ENCODE peak calls at places on chromosomes 11 and 22, in four cellular contexts. K is effector memory CD4-positive, alpha-beta T cell; M is right cardiac atrium; I is gastrocnemius medialis. U is an unnamed sample. For H3K9me3, the result is how much of the 10 kb centered on the place peaks cover.

GRCh38 chr22:23231471-23232093 is 51.3 kb downstream of the BCR start:
- DNase-seq in K (no peak), M (no peak), I (no peak), U (no peak)

GRCh38 chr11:26537341-26537740 is 34.7 kb downstream of the MUC15 start:
- DNase-seq in K (no peak), M (no peak), I (no peak), U (no peak)

GRCh38 chr11:10487002-10487647 is 32.1 kb downstream of the AMPD3 start:
- DNase-seq in K (no peak), M (no peak), I (no peak), U (no peak)

GRCh38 chr11:6647282-6647679 is 8.3 kb downstream of the DCHS1 start:
- DNase-seq in K (no peak), M (peak), I (no peak), U (no peak)

GRCh38 chr11:63908631-63909491 is 8.1 kb downstream of the RCOR2 start:
- DNase-seq in K (no peak), M (peak), I (no peak), U (no peak)

GRCh38 chr11:92383430-92383829 is 158.8 kb downstream of the FAT3 start:
- DNase-seq in K (no peak), M (no peak), I (no peak), U (no peak)

GRCh38 chr11:84558085-84558905 is 1068.8 kb downstream of the DLG2 start:
- DNase-seq in K (no peak), M (peak), I (peak), U (no peak)

GRCh38 chr11:66478823-66479740 is 1.2 kb upstream of the DPP3 start:
- DNase-seq in K (no peak), M (peak), I (peak), U (no peak)

GRCh38 chr11:66907751-66908173 is 50.4 kb downstream of the PC start:
- DNase-seq in K (no peak), M (no peak), I (no peak), U (no peak)

GRCh38 chr22:19086944-19087343 is 35.3 kb downstream of the DGCR2 start:
- DNase-seq in K (no peak), M (no peak), I (no peak), U (no peak)

GRCh38 chr11:72141066-72141465 is 5.5 kb downstream of the FOLR3 start:
- DNase-seq in K (no peak), M (no peak), I (no peak), U (no peak)

GRCh38 chr11:68792400-68792955 is 41.2 kb upstream of the TESMIN start:
- DNase-seq in K (no peak), M (no peak), I (no peak), U (no peak)

GRCh38 chr22:26751217-26751616 is 93.8 kb downstream of the MIAT start:
- DNase-seq in K (no peak), M (no peak), I (no peak), U (no peak)

GRCh38 chr11:79931692-79932091 is 490.9 kb upstream of the TENM4 start:
- DNase-seq in K (no peak), M (no peak), I (no peak), U (no peak)

GRCh38 chr11:36014499-36014898 is 70.6 kb downstream of the LDLRAD3 start:
- DNase-seq in K (no peak), M (no peak), I (no peak), U (no peak)

GRCh38 chr22:25759825-25760231 is 17.8 kb downstream of the MYO18B start:
- DNase-seq in K (no peak), M (peak), I (peak), U (no peak)

GRCh38 chr11:68457898-68458249 is 2.7 kb upstream of the PPP6R3 start:
- DNase-seq in K (no peak), M (no peak), I (no peak), U (no peak)

GRCh38 chr11:63613517-63614135 is 607 bp downstream of the PLAAT3 start:
- DNase-seq in K (peak), M (peak), I (peak), U (no peak)

GRCh38 chr22:35380537-35381423 is at the start of gene HMOX1:
- DNase-seq in K (no peak), M (peak), I (peak), U (peak)

GRCh38 chr11:38384568-38384967 is 1786.5 kb upstream of the RAG2 start:
- DNase-seq in K (no peak), M (no peak), I (no peak), U (no peak)

GRCh38 chr22:44665115-44665514 is 36.9 kb upstream of the PRR5 start:
- DNase-seq in K (no peak), M (peak), I (no peak), U (no peak)

GRCh38 chr11:13339196-13340153 is 61.9 kb downstream of the BMAL1 start:
- DNase-seq in K (peak), M (no peak), I (no peak), U (no peak)

GRCh38 chr11:76237041-76237649 is 30.8 kb upstream of the WNT11 start:
- DNase-seq in K (no peak), M (no peak), I (no peak), U (no peak)

GRCh38 chr11:77276271-77276670 is 25.2 kb downstream of the GDPD4 start:
- DNase-seq in K (no peak), M (no peak), I (no peak), U (no peak)

GRCh38 chr11:12845739-12846358 is 163.3 kb upstream of the RASSF10 start:
- DNase-seq in K (no peak), M (peak), I (peak), U (no peak)

GRCh38 chr11:36122715-36123114 is 166.5 kb downstream of the COMMD9 start:
- DNase-seq in K (no peak), M (no peak), I (no peak), U (no peak)

GRCh38 chr22:17748555-17749353 is 25.5 kb downstream of the BID start:
- DNase-seq in K (no peak), M (no peak), I (no peak), U (no peak)

GRCh38 chr11:7637447-7638157 is 35.7 kb downstream of the CYB5R2 start:
- DNase-seq in K (no peak), M (peak), I (peak), U (no peak)

GRCh38 chr11:117936973-117937372 is 7.8 kb upstream of the TMPRSS13 start:
- DNase-seq in K (no peak), M (no peak), I (no peak), U (no peak)

GRCh38 chr11:120413480-120413879 is 77.3 kb downstream of the ARHGEF12 start:
- DNase-seq in K (no peak), M (no peak), I (no peak), U (no peak)

GRCh38 chr11:62588966-62589637 is 2.2 kb downstream of the TUT1 start:
- DNase-seq in K (no peak), M (no peak), I (no peak), U (no peak)

DNA sequence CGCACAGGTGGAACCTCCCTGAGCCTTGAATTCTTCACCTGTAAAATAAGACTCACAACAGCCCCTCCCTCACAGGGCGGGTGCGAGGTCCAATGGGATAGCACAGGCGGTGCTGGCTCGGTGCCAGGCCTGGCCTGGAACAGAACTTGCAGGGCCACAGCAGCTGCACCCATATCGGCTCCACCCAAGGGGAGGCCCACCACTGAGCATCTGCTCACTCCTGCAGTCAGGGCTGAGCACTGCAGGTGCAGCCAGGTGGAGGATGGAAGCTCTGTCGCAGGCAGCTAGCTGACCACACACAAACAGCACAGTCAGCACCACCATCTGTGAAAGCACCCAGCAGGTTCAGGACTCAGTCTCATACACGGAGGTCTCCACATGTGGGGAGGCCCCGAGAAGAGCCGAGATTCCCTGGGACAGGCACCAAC is 19.6 kb downstream of the VPS37C start:
- DNase-seq in K (no peak), M (no peak), I (no peak), U (no peak)
- H3K9me3 ChIP-seq in K (under half), M (under half), I (under half), U (under half)

GRCh38 chr22:48396091-48396784 is 1431.4 kb downstream of the BRD1 start:
- DNase-seq in K (no peak), M (no peak), I (no peak), U (no peak)
- H3K9me3 ChIP-seq in K (under half), M (under half), I (under half), U (under half)

GRCh38 chr11:58719406-58720117 is 12.2 kb downstream of the GLYAT start:
- DNase-seq in K (no peak), M (no peak), I (no peak), U (no peak)
- H3K9me3 ChIP-seq in K (under half), M (under half), I (under half), U (under half)

DNA sequence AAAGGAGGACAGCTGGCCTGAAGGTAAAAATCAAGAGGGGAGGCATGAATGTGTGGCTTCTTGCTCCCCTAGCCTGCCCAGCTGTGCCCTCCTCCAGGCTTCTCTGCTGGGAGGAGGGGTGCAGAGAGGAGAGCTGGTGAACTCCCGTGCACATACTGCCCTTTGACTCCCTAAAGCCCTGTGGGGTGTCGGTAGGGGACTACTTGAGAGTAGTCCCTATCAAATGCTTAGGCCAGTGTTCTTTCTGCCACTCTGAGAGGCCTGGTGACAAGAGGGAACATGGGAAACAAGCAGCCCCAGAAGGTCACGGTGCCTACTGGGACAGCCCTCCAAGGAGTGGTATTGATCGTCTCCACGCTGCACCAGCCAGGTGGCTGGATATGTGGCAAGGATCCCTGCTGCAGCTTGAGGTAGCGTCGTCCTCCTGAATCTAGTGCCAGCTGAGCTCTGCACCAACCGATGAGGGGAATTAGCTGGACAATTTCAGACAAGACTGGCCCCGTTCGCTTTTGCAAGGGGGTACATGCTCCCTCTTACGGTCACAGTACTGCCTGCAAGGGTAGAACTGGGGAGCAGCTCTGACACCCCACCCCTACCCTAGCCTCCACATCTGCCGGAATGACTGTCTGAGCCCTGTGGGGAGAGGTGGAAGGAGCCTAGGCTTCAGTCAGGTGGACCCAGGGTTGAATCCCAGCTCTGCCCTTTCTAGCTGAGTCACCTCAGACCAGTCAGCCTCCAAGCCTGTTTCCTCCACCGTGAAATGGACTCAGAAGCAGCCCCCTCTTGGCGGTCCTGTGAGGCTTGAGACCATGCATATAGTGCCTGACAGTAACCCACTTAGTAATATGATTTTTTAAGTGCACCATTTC is 17.1 kb upstream of the C11orf96 start:
- DNase-seq in K (no peak), M (no peak), I (no peak), U (no peak)
- H3K9me3 ChIP-seq in K (under half), M (under half), I (under half), U (under half)

GRCh38 chr22:50057868-50058311 is at the start of gene TTLL8:
- DNase-seq in K (no peak), M (no peak), I (no peak), U (no peak)

GRCh38 chr22:50057292-50057867 is 718 bp downstream of the TTLL8 start:
- DNase-seq in K (no peak), M (no peak), I (no peak), U (no peak)

GRCh38 chr22:50059881-50060262 is 1.8 kb upstream of the TTLL8 start:
- DNase-seq in K (no peak), M (no peak), I (no peak), U (no peak)

GRCh38 chr22:50059185-50059880 is 1.2 kb upstream of the TTLL8 start:
- DNase-seq in K (no peak), M (no peak), I (no peak), U (no peak)

DNA sequence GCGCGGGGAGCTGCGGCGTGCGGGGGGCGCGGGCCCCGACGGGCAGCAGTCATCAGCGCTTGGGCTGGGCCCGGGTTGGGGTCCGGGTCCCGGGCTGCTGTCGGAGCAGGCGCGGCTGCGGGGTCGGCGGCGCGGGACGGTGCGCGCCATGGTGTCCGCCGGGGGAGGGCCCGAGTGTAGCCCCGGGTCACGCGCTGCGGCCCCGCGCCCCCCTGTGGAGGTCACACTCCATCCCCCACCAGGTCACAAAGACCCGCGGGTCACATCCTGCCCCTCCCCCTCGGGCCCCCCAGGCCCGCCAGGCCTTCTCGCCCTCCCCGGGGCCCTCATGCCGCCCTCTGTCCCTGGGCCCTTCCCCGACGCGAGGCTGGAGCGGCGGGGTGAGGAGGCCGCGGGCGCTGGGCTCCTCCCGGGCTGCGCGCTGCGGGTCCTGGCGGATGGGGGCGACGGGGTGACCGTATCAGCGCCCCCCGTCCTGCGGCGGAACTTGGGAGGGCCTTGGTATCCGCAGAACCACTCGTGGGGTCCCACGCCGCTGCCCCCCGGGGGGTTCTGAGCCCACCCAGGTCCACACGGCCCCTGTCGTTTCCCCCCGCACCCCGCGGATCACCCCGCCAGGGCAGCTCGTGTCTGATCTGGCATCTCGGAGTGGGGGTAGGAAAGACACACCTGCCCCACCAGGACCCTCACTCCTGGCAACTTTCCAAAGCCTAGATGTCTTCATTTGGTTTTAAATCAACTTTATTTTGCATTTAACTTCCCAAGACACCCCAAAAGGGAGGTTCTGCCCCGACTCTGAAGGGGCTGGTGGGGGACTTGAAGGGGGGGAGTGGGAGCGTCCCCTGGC is 463 bp upstream of the TTLL8 start:
- DNase-seq in K (no peak), M (no peak), I (no peak), U (no peak)
- H3K9me3 ChIP-seq in K (under half), M (under half), I (under half), U (under half)

GRCh38 chr11:2820976-2821375 is 64.6 kb downstream of the CDKN1C start:
- DNase-seq in K (no peak), M (peak), I (no peak), U (no peak)
- H3K9me3 ChIP-seq in K (under half), M (under half), I (under half), U (under half)

DNA sequence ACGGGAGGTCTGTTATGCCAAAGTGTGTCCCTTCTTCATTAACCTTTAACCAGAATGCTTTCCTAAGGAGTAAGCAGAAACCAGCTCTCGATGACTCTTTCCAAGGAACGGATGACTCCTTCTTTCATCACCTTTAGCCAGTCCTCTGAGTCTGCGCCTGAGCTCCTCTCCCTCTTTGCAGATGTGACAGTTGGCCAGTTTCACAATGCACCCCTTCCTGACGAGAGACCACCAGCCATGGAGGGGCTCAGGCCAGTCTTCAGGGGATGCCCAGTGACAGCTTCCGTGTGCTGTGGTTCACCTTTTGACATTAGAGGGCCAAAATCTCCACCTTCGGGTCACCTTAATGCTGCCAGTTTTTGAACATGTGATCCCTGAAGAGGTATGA is 826.1 kb downstream of the TBC1D22A start:
- DNase-seq in K (no peak), M (no peak), I (no peak), U (no peak)
- H3K9me3 ChIP-seq in K (under half), M (under half), I (under half), U (under half)

DNA sequence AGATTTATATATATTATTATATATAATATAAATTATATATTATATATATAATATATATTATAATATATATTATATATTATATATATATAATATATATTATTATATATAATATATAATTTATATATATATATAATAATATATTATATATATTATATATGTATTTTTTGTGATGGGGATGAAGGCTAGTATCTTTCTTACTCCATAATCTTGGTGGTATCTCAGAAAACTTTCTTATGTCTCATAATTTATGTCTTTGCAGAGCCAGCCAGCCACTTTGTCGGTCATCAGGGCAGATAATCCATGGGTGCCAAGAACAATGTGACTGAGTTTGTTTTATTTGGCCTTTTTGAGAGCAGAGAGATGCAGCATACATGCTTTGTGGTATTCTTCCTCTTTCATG is at the start of gene OR4S1:
- DNase-seq in K (no peak), M (no peak), I (no peak), U (no peak)
- H3K9me3 ChIP-seq in K (under half), M (under half), I (under half), U (under half)

GRCh38 chr11:134502153-134502550 is 90.1 kb upstream of the B3GAT1 start:
- DNase-seq in K (no peak), M (no peak), I (no peak), U (no peak)
- H3K9me3 ChIP-seq in K (under half), M (under half), I (under half), U (under half)